ENCODE peak calls at places on chromosomes 13 and 19, in six cellular contexts. K is epithelial cell of esophagus; P is CD4-positive, CD25-positive, alpha-beta regulatory T cell; W is mesendoderm; T is choroid plexus epithelial cell; I is HL-60. X is an unnamed sample.

GRCh38 chr13:65966991-65967451 is 1263.1 kb downstream of the PCDH9 start:
- DNase-seq in K (peak; percentile 59), T (peak; percentile 76), P (no peak), W (peak; percentile 92), I (peak; percentile 78), X (peak; percentile 62)

GRCh38 chr19:35908977-35909683 is 1.0 kb upstream of the TYROBP start:
- DNase-seq in I (peak; percentile 100), K (no peak), W (no peak), T (no peak), P (no peak), X (peak; percentile 75)

GRCh38 chr13:97586941-97587340 is 153.0 kb downstream of the RAP2A start:
- DNase-seq in K (no peak), I (no peak), W (peak; percentile 20), T (no peak), P (no peak), X (no peak)

GRCh38 chr13:79935121-79935520 is 405.8 kb downstream of the SPRY2 start:
- DNase-seq in K (no peak), T (no peak), W (no peak), P (no peak), I (no peak), X (no peak)

GRCh38 chr13:43036386-43037220 is 13.2 kb downstream of the DNAJC15 start:
- DNase-seq in P (no peak), T (no peak), W (peak; percentile 35), I (no peak), K (no peak), X (no peak)

GRCh38 chr13:45554604-45555109 is 60.9 kb downstream of the ERICH6B start:
- DNase-seq in P (no peak), K (no peak), I (no peak), W (no peak), T (no peak), X (no peak)

GRCh38 chr13:25468330-25469178 is 96.8 kb downstream of the ATP8A2 start:
- DNase-seq in T (peak; percentile 12), I (no peak), P (no peak), W (peak; percentile 70), K (peak; percentile 30), X (peak; percentile 8)

GRCh38 chr19:2952953-2953481 is 8.2 kb upstream of the ZNF77 start:
- DNase-seq in K (peak; percentile 98), I (no peak), W (no peak), T (peak; percentile 33), P (no peak), X (no peak)

GRCh38 chr19:41869374-41869955 is 7.6 kb upstream of the CD79A start:
- DNase-seq in P (no peak), I (no peak), W (no peak), T (no peak), K (no peak), X (no peak)

GRCh38 chr13:110340812-110341444 is 33.8 kb downstream of the COL4A2 start:
- DNase-seq in I (no peak), P (peak; percentile 42), T (peak; percentile 84), W (peak; percentile 59), K (peak; percentile 65), X (no peak)

GRCh38 chr13:75050419-75051066 is 431.4 kb downstream of the TBC1D4 start:
- DNase-seq in T (peak; percentile 58), W (peak; percentile 30), P (no peak), K (no peak), I (no peak), X (no peak)

GRCh38 chr13:111034811-111035210 is 80.3 kb upstream of the ARHGEF7 start:
- DNase-seq in W (no peak), T (peak; percentile 72), P (no peak), I (no peak), K (no peak), X (no peak)

GRCh38 chr19:56603829-56604228 is 8.7 kb downstream of the ZNF71 start:
- DNase-seq in I (no peak), K (no peak), T (no peak), P (no peak), W (no peak), X (no peak)

GRCh38 chr13:84481958-84482357 is 599.7 kb upstream of the SLITRK1 start:
- DNase-seq in P (no peak), I (no peak), T (peak; percentile 79), K (peak; percentile 85), W (no peak), X (no peak)

DNA sequence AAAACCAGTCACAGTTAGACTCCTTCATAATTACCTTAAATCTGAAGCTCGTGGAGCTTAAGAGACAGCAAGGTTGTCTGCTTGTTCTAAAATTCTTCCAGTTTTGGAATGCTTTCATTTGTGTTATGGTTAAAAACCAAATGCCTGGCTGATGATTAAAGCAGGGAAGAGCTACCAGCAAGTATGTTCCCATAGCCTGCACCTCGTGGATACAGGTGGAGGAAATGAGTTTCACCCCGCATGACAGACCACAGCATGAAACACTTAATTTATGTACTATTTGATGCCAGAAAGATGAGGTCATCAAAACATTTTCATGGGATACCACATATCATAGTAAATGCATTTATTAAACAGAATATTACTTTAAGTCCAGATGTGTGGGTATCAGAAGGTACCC is 416 bp upstream of the DOCK9 start:
- DNase-seq in K (peak; percentile 91), I (no peak), T (peak; percentile 91), W (no peak), P (no peak), X (no peak)
- H3K4me3 ChIP-seq in K (peak overlapping the region; percentile 38), I (no peak overlapping the region), T (peak overlapping the region; percentile 55), W (no peak overlapping the region), P (no peak overlapping the region), X (no peak overlapping the region)

GRCh38 chr13:27415116-27415515 is 9.3 kb upstream of the GTF3A start:
- DNase-seq in I (no peak), W (no peak), P (no peak), K (no peak), T (no peak), X (no peak)
- H3K4me3 ChIP-seq in I (no peak overlapping the region), W (no peak overlapping the region), P (no peak overlapping the region), K (no peak overlapping the region), T (no peak overlapping the region), X (no peak overlapping the region)

GRCh38 chr19:31572671-31573298 is 223.5 kb upstream of the TSHZ3 start:
- DNase-seq in P (no peak), W (no peak), T (no peak), K (no peak), I (no peak), X (no peak)
- H3K4me3 ChIP-seq in P (no peak overlapping the region), W (no peak overlapping the region), T (no peak overlapping the region), K (no peak overlapping the region), I (no peak overlapping the region), X (no peak overlapping the region)

GRCh38 chr19:15998166-15998565 is 49.4 kb downstream of the OR10H4 start:
- DNase-seq in P (no peak), K (no peak), I (no peak), W (no peak), T (no peak), X (no peak)

GRCh38 chr19:16001481-16002312 is 52.9 kb downstream of the OR10H4 start:
- DNase-seq in W (no peak), P (peak; percentile 34), I (peak; percentile 58), T (peak; percentile 91), K (peak; percentile 47), X (peak; percentile 35)

GRCh38 chr19:16002380-16002779 is 53.6 kb downstream of the OR10H4 start:
- DNase-seq in K (no peak), P (no peak), I (peak; percentile 26), T (peak; percentile 30), W (no peak), X (no peak)

GRCh38 chr19:16002985-16003384 is 54.2 kb downstream of the OR10H4 start:
- DNase-seq in W (no peak), T (no peak), I (no peak), P (no peak), K (no peak), X (no peak)

DNA sequence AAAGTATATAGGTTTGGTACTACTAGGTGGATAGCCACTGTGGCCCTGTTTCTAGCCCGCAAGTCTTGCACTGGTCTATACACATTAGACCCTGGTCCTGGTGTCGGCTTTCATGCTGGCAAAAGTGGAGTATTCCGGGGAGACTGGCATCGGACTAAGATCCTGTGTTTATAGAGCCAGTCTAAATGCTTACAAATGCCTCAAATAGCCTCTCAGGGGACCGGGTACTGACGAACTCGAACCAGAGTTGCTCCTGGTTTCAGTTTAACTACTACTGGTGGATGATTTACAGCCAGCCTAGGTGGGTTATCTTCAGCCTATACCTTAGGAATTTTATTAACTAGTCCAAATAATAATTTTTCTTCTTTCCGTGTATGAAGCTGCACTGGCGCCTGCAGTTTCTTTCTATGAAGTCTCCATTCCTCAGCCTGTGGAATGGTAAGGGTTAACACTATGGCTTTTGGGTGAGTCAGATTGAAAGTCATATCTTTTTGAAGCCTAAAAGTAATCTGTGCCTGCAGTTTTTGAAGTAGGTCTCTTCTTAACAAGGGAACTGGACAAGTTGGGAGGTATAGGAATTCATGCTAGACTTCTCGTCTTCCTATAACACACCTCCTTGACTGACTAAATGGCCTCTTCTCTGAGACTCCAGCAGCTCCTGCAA is 51.3 kb downstream of the OR10H4 start:
- DNase-seq in W (no peak), I (no peak), P (no peak), K (no peak), T (no peak), X (no peak)
- H3K4me3 ChIP-seq in W (no peak overlapping the region), I (no peak overlapping the region), P (no peak overlapping the region), K (no peak overlapping the region), T (no peak overlapping the region), X (no peak overlapping the region)

GRCh38 chr19:9674669-9675357 is at the start of gene ZNF562:
- DNase-seq in P (peak; percentile 81), T (peak; percentile 89), I (peak; percentile 90), W (peak; percentile 97), K (peak; percentile 89), X (peak; percentile 71)
- H3K4me3 ChIP-seq in P (peak within 1 kb of the TSS; percentile 88), T (peak within 1 kb of the TSS; percentile 92), I (peak within 1 kb of the TSS; percentile 69), W (peak within 1 kb of the TSS; percentile 63), K (peak within 1 kb of the TSS; percentile 72), X (peak within 1 kb of the TSS; percentile 86)

DNA sequence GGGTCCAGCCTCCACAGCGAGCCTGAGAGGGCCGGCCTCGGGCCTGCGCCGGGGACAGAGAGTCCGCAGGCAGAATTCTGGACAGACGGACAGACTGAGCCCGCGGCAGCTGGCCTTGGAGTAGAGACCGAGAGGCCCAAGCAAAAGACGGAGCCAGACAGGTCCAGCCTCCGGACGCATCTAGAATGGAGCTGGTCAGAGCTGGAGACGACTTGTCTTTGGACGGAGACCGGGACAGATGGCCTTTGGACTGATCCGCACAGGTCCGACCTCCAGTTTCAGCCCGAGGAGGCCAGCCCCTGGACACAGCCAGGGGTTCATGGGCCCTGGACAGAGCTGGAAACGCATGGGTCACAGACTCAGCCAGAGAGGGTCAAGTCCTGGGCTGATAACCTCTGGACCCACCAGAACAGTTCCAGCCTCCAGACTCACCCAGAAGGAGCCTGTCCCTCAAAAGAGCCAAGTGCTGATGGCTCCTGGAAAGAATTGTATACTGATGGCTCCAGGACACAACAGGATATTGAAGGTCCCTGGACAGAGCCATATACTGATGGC is 490 bp downstream of the ITPKC start:
- DNase-seq in T (peak; percentile 70), K (peak; percentile 28), W (no peak), P (no peak), I (no peak), X (no peak)
- H3K4me3 ChIP-seq in T (peak overlapping the region; percentile 81), K (peak overlapping the region; percentile 99), W (peak overlapping the region; percentile 43), P (peak overlapping the region; percentile 85), I (peak overlapping the region; percentile 74), X (peak overlapping the region; percentile 89)

X was measured in Jurkat, Clone E6-1.